ENCODE peak calls at places on chromosomes 2 and 18, in eight cellular contexts. One of them, this sample, is unnamed.
A peak's percentile ranks its signal among the peaks of the same experiment; 100 is the strongest.

GRCh38 chr2:176137249-176137573 is 7.7 kb downstream of the HOXD8 start:
- DNase-seq in heart left ventricle: no peak
- DNase-seq in mesendoderm: no peak
- DNase-seq in NK-92 treated with Interleukin-12 subunit alpha and Interleukin-12 subunit beta, amount 100 ng/mL, for 24 hours: no peak
- DNase-seq in Peyer's patch: no peak
- DNase-seq in NCI-H2029 treated with DMSO at 0.1 percent for 48 hours: no peak
- DNase-seq in EH: no peak
- DNase-seq in left ventricle myocardium inferior: no peak
- DNase-seq in this sample: no peak

GRCh38 chr2:3288455-3289163 is 89.0 kb downstream of the EIPR1 start:
- DNase-seq in heart left ventricle: no peak
- DNase-seq in mesendoderm: no peak
- DNase-seq in NK-92 treated with Interleukin-12 subunit alpha and Interleukin-12 subunit beta, amount 100 ng/mL, for 24 hours: no peak
- DNase-seq in Peyer's patch: peak; percentile 27
- DNase-seq in NCI-H2029 treated with DMSO at 0.1 percent for 48 hours: no peak
- DNase-seq in EH: no peak
- DNase-seq in left ventricle myocardium inferior: no peak
- DNase-seq in this sample: no peak

GRCh38 chr18:23033079-23033478 is 100.0 kb downstream of the RBBP8 start:
- DNase-seq in heart left ventricle: no peak
- DNase-seq in mesendoderm: no peak
- DNase-seq in NK-92 treated with Interleukin-12 subunit alpha and Interleukin-12 subunit beta, amount 100 ng/mL, for 24 hours: no peak
- DNase-seq in Peyer's patch: no peak
- DNase-seq in NCI-H2029 treated with DMSO at 0.1 percent for 48 hours: no peak
- DNase-seq in EH: no peak
- DNase-seq in left ventricle myocardium inferior: no peak
- DNase-seq in this sample: no peak

GRCh38 chr2:232838406-232838874 is 31.6 kb upstream of the SNORC start:
- DNase-seq in heart left ventricle: no peak
- DNase-seq in mesendoderm: peak; percentile 61
- DNase-seq in NK-92 treated with Interleukin-12 subunit alpha and Interleukin-12 subunit beta, amount 100 ng/mL, for 24 hours: peak; percentile 64
- DNase-seq in Peyer's patch: peak; percentile 57
- DNase-seq in NCI-H2029 treated with DMSO at 0.1 percent for 48 hours: no peak
- DNase-seq in EH: peak; percentile 30
- DNase-seq in left ventricle myocardium inferior: no peak
- DNase-seq in this sample: no peak

GRCh38 chr2:118580651-118581050 is 266.8 kb downstream of the EN1 start:
- DNase-seq in heart left ventricle: no peak
- DNase-seq in mesendoderm: peak; percentile 52
- DNase-seq in NK-92 treated with Interleukin-12 subunit alpha and Interleukin-12 subunit beta, amount 100 ng/mL, for 24 hours: no peak
- DNase-seq in Peyer's patch: no peak
- DNase-seq in NCI-H2029 treated with DMSO at 0.1 percent for 48 hours: no peak
- DNase-seq in EH: peak; percentile 32
- DNase-seq in left ventricle myocardium inferior: no peak
- DNase-seq in this sample: no peak

GRCh38 chr2:223008162-223008561 is 43.8 kb upstream of the KCNE4 start:
- DNase-seq in heart left ventricle: no peak
- DNase-seq in mesendoderm: no peak
- DNase-seq in NK-92 treated with Interleukin-12 subunit alpha and Interleukin-12 subunit beta, amount 100 ng/mL, for 24 hours: no peak
- DNase-seq in Peyer's patch: no peak
- DNase-seq in NCI-H2029 treated with DMSO at 0.1 percent for 48 hours: no peak
- DNase-seq in EH: peak; percentile 85
- DNase-seq in left ventricle myocardium inferior: peak; percentile 19
- DNase-seq in this sample: no peak

GRCh38 chr18:50631831-50632285 is 72.0 kb downstream of the MAPK4 start:
- DNase-seq in heart left ventricle: no peak
- DNase-seq in mesendoderm: peak; percentile 58
- DNase-seq in NK-92 treated with Interleukin-12 subunit alpha and Interleukin-12 subunit beta, amount 100 ng/mL, for 24 hours: no peak
- DNase-seq in Peyer's patch: no peak
- DNase-seq in NCI-H2029 treated with DMSO at 0.1 percent for 48 hours: no peak
- DNase-seq in EH: no peak
- DNase-seq in left ventricle myocardium inferior: no peak
- DNase-seq in this sample: no peak

GRCh38 chr2:189369566-189369965 is 71.7 kb upstream of the WDR75 start:
- DNase-seq in heart left ventricle: no peak
- DNase-seq in mesendoderm: no peak
- DNase-seq in NK-92 treated with Interleukin-12 subunit alpha and Interleukin-12 subunit beta, amount 100 ng/mL, for 24 hours: no peak
- DNase-seq in Peyer's patch: no peak
- DNase-seq in NCI-H2029 treated with DMSO at 0.1 percent for 48 hours: no peak
- DNase-seq in EH: peak; percentile 83
- DNase-seq in left ventricle myocardium inferior: no peak
- DNase-seq in this sample: no peak

GRCh38 chr2:44655401-44655864 is 286.1 kb upstream of the SIX3 start:
- DNase-seq in heart left ventricle: no peak
- DNase-seq in mesendoderm: no peak
- DNase-seq in NK-92 treated with Interleukin-12 subunit alpha and Interleukin-12 subunit beta, amount 100 ng/mL, for 24 hours: no peak
- DNase-seq in Peyer's patch: no peak
- DNase-seq in NCI-H2029 treated with DMSO at 0.1 percent for 48 hours: no peak
- DNase-seq in EH: no peak
- DNase-seq in left ventricle myocardium inferior: no peak
- DNase-seq in this sample: no peak

GRCh38 chr2:46333912-46334311 is 36.7 kb downstream of the EPAS1 start:
- DNase-seq in heart left ventricle: no peak
- DNase-seq in mesendoderm: no peak
- DNase-seq in NK-92 treated with Interleukin-12 subunit alpha and Interleukin-12 subunit beta, amount 100 ng/mL, for 24 hours: no peak
- DNase-seq in Peyer's patch: no peak
- DNase-seq in NCI-H2029 treated with DMSO at 0.1 percent for 48 hours: no peak
- DNase-seq in EH: peak; percentile 56
- DNase-seq in left ventricle myocardium inferior: no peak
- DNase-seq in this sample: peak; percentile 31

GRCh38 chr18:6781846-6782245 is 52.3 kb downstream of the ARHGAP28 start:
- DNase-seq in heart left ventricle: no peak
- DNase-seq in mesendoderm: no peak
- DNase-seq in NK-92 treated with Interleukin-12 subunit alpha and Interleukin-12 subunit beta, amount 100 ng/mL, for 24 hours: no peak
- DNase-seq in Peyer's patch: no peak
- DNase-seq in NCI-H2029 treated with DMSO at 0.1 percent for 48 hours: no peak
- DNase-seq in EH: peak; percentile 67
- DNase-seq in left ventricle myocardium inferior: no peak
- DNase-seq in this sample: no peak

This sample was measured in right cardiac atrium.